ENCODE peak calls at places on chromosomes 13 and 19, in five cellular contexts. One of them, this sample, is unnamed.

GRCh38 chr19:53868892-53869804 is 1.5 kb downstream of the MYADM start:
- DNase-seq in GM12865: peak; percentile 22
- DNase-seq in neuronal stem cell: peak; percentile 87
- DNase-seq in hypothalamus: peak; percentile 26
- DNase-seq in stimulated activated CD8-positive, alpha-beta memory T cell treated with anti-CD3 and anti-CD28 coated beads, Interleukin-4, amount 100 ng/mL, for 4 hours: peak; percentile 54
- DNase-seq in this sample: peak; percentile 89

GRCh38 chr19:41616785-41617621 is 9.9 kb downstream of the CEACAM4 start:
- DNase-seq in hypothalamus: no peak
- DNase-seq in GM12865: no peak
- DNase-seq in neuronal stem cell: no peak
- DNase-seq in stimulated activated CD8-positive, alpha-beta memory T cell treated with anti-CD3 and anti-CD28 coated beads, Interleukin-4, amount 100 ng/mL, for 4 hours: no peak
- DNase-seq in this sample: peak; percentile 36

GRCh38 chr19:51259348-51260245 is 8.7 kb downstream of the SIGLECL1 start:
- DNase-seq in hypothalamus: no peak
- DNase-seq in neuronal stem cell: peak; percentile 33
- DNase-seq in stimulated activated CD8-positive, alpha-beta memory T cell treated with anti-CD3 and anti-CD28 coated beads, Interleukin-4, amount 100 ng/mL, for 4 hours: no peak
- DNase-seq in GM12865: peak; percentile 68
- DNase-seq in this sample: peak; percentile 37

GRCh38 chr13:47903836-47904235 is 97.2 kb downstream of the SUCLA2 start:
- DNase-seq in GM12865: no peak
- DNase-seq in stimulated activated CD8-positive, alpha-beta memory T cell treated with anti-CD3 and anti-CD28 coated beads, Interleukin-4, amount 100 ng/mL, for 4 hours: no peak
- DNase-seq in hypothalamus: no peak
- DNase-seq in neuronal stem cell: no peak
- DNase-seq in this sample: no peak

GRCh38 chr13:24540236-24541126 is 27.9 kb upstream of the PARP4 start:
- DNase-seq in hypothalamus: no peak
- DNase-seq in neuronal stem cell: peak; percentile 23
- DNase-seq in stimulated activated CD8-positive, alpha-beta memory T cell treated with anti-CD3 and anti-CD28 coated beads, Interleukin-4, amount 100 ng/mL, for 4 hours: no peak
- DNase-seq in GM12865: no peak
- DNase-seq in this sample: peak; percentile 33

GRCh38 chr19:2950286-2951124 is 5.7 kb upstream of the ZNF77 start:
- DNase-seq in neuronal stem cell: peak; percentile 99
- DNase-seq in hypothalamus: peak; percentile 98
- DNase-seq in stimulated activated CD8-positive, alpha-beta memory T cell treated with anti-CD3 and anti-CD28 coated beads, Interleukin-4, amount 100 ng/mL, for 4 hours: peak; percentile 100
- DNase-seq in GM12865: peak; percentile 99
- DNase-seq in this sample: peak; percentile 100

GRCh38 chr19:6745965-6746364 is 6.5 kb downstream of the TRIP10 start:
- DNase-seq in hypothalamus: no peak
- DNase-seq in stimulated activated CD8-positive, alpha-beta memory T cell treated with anti-CD3 and anti-CD28 coated beads, Interleukin-4, amount 100 ng/mL, for 4 hours: no peak
- DNase-seq in GM12865: no peak
- DNase-seq in neuronal stem cell: no peak
- DNase-seq in this sample: no peak

GRCh38 chr19:6752257-6753177 is 13.0 kb downstream of the TRIP10 start:
- DNase-seq in neuronal stem cell: no peak
- DNase-seq in hypothalamus: no peak
- DNase-seq in stimulated activated CD8-positive, alpha-beta memory T cell treated with anti-CD3 and anti-CD28 coated beads, Interleukin-4, amount 100 ng/mL, for 4 hours: no peak
- DNase-seq in GM12865: no peak
- DNase-seq in this sample: peak; percentile 66

GRCh38 chr19:1156305-1156801 is 17.7 kb downstream of the SBNO2 start:
- DNase-seq in neuronal stem cell: no peak
- DNase-seq in stimulated activated CD8-positive, alpha-beta memory T cell treated with anti-CD3 and anti-CD28 coated beads, Interleukin-4, amount 100 ng/mL, for 4 hours: no peak
- DNase-seq in GM12865: no peak
- DNase-seq in hypothalamus: no peak
- DNase-seq in this sample: no peak

GRCh38 chr13:91659583-91660415 is 261.4 kb downstream of the GPC5 start:
- DNase-seq in stimulated activated CD8-positive, alpha-beta memory T cell treated with anti-CD3 and anti-CD28 coated beads, Interleukin-4, amount 100 ng/mL, for 4 hours: no peak
- DNase-seq in hypothalamus: no peak
- DNase-seq in GM12865: peak; percentile 3
- DNase-seq in neuronal stem cell: no peak
- DNase-seq in this sample: no peak

GRCh38 chr19:41575998-41576397 is at the start of gene CEACAM21:
- DNase-seq in neuronal stem cell: no peak
- DNase-seq in stimulated activated CD8-positive, alpha-beta memory T cell treated with anti-CD3 and anti-CD28 coated beads, Interleukin-4, amount 100 ng/mL, for 4 hours: no peak
- DNase-seq in hypothalamus: no peak
- DNase-seq in GM12865: peak; percentile 78
- DNase-seq in this sample: no peak

GRCh38 chr13:41075034-41075433 is 13.7 kb downstream of the WBP4 start:
- DNase-seq in stimulated activated CD8-positive, alpha-beta memory T cell treated with anti-CD3 and anti-CD28 coated beads, Interleukin-4, amount 100 ng/mL, for 4 hours: no peak
- DNase-seq in neuronal stem cell: no peak
- DNase-seq in hypothalamus: no peak
- DNase-seq in GM12865: peak; percentile 36
- DNase-seq in this sample: peak; percentile 26

GRCh38 chr19:50776131-50776530 is 5.9 kb downstream of the GPR32 start:
- DNase-seq in hypothalamus: no peak
- DNase-seq in neuronal stem cell: no peak
- DNase-seq in stimulated activated CD8-positive, alpha-beta memory T cell treated with anti-CD3 and anti-CD28 coated beads, Interleukin-4, amount 100 ng/mL, for 4 hours: no peak
- DNase-seq in GM12865: no peak
- DNase-seq in this sample: no peak

GRCh38 chr19:741506-742131 is 9.3 kb upstream of the MISP start:
- DNase-seq in neuronal stem cell: no peak
- DNase-seq in hypothalamus: no peak
- DNase-seq in stimulated activated CD8-positive, alpha-beta memory T cell treated with anti-CD3 and anti-CD28 coated beads, Interleukin-4, amount 100 ng/mL, for 4 hours: no peak
- DNase-seq in GM12865: peak; percentile 27
- DNase-seq in this sample: no peak

GRCh38 chr19:8005534-8006256 is at the start of gene ELAVL1:
- DNase-seq in hypothalamus: peak; percentile 54
- DNase-seq in neuronal stem cell: peak; percentile 92
- DNase-seq in stimulated activated CD8-positive, alpha-beta memory T cell treated with anti-CD3 and anti-CD28 coated beads, Interleukin-4, amount 100 ng/mL, for 4 hours: peak; percentile 63
- DNase-seq in GM12865: peak; percentile 96
- DNase-seq in this sample: peak; percentile 96

GRCh38 chr19:39110263-39110967 is 15.2 kb upstream of the PAK4 start:
- DNase-seq in neuronal stem cell: peak; percentile 48
- DNase-seq in GM12865: peak; percentile 55
- DNase-seq in hypothalamus: peak; percentile 10
- DNase-seq in stimulated activated CD8-positive, alpha-beta memory T cell treated with anti-CD3 and anti-CD28 coated beads, Interleukin-4, amount 100 ng/mL, for 4 hours: peak; percentile 62
- DNase-seq in this sample: peak; percentile 67

GRCh38 chr19:1027020-1027952 is 878 bp downstream of the CNN2 start:
- DNase-seq in hypothalamus: no peak
- DNase-seq in GM12865: peak; percentile 52
- DNase-seq in stimulated activated CD8-positive, alpha-beta memory T cell treated with anti-CD3 and anti-CD28 coated beads, Interleukin-4, amount 100 ng/mL, for 4 hours: no peak
- DNase-seq in neuronal stem cell: peak; percentile 57
- DNase-seq in this sample: no peak

GRCh38 chr13:67140006-67140405 is 90.1 kb downstream of the PCDH9 start:
- DNase-seq in GM12865: no peak
- DNase-seq in stimulated activated CD8-positive, alpha-beta memory T cell treated with anti-CD3 and anti-CD28 coated beads, Interleukin-4, amount 100 ng/mL, for 4 hours: no peak
- DNase-seq in neuronal stem cell: no peak
- DNase-seq in hypothalamus: no peak
- DNase-seq in this sample: no peak

GRCh38 chr13:32443111-32443510 is 15.2 kb upstream of the N4BP2L1 start:
- DNase-seq in hypothalamus: no peak
- DNase-seq in GM12865: peak; percentile 85
- DNase-seq in neuronal stem cell: no peak
- DNase-seq in stimulated activated CD8-positive, alpha-beta memory T cell treated with anti-CD3 and anti-CD28 coated beads, Interleukin-4, amount 100 ng/mL, for 4 hours: no peak
- DNase-seq in this sample: no peak

GRCh38 chr13:27641711-27642502 is 20.2 kb downstream of the POLR1D start:
- DNase-seq in GM12865: no peak
- DNase-seq in hypothalamus: no peak
- DNase-seq in stimulated activated CD8-positive, alpha-beta memory T cell treated with anti-CD3 and anti-CD28 coated beads, Interleukin-4, amount 100 ng/mL, for 4 hours: no peak
- DNase-seq in neuronal stem cell: no peak
- DNase-seq in this sample: no peak

GRCh38 chr13:79406597-79406908 is 498 bp upstream of the RBM26 start:
- DNase-seq in GM12865: no peak
- DNase-seq in hypothalamus: no peak
- DNase-seq in stimulated activated CD8-positive, alpha-beta memory T cell treated with anti-CD3 and anti-CD28 coated beads, Interleukin-4, amount 100 ng/mL, for 4 hours: no peak
- DNase-seq in neuronal stem cell: no peak
- DNase-seq in this sample: no peak

GRCh38 chr13:43879323-43880181 is at the start of the genes CCDC122 and LACC1:
- DNase-seq in neuronal stem cell: peak; percentile 62
- DNase-seq in GM12865: peak; percentile 89
- DNase-seq in stimulated activated CD8-positive, alpha-beta memory T cell treated with anti-CD3 and anti-CD28 coated beads, Interleukin-4, amount 100 ng/mL, for 4 hours: peak; percentile 38
- DNase-seq in hypothalamus: no peak
- DNase-seq in this sample: peak; percentile 78

GRCh38 chr13:106612688-106613087 is 44.8 kb upstream of the ARGLU1 start:
- DNase-seq in stimulated activated CD8-positive, alpha-beta memory T cell treated with anti-CD3 and anti-CD28 coated beads, Interleukin-4, amount 100 ng/mL, for 4 hours: no peak
- DNase-seq in GM12865: no peak
- DNase-seq in neuronal stem cell: no peak
- DNase-seq in hypothalamus: no peak
- DNase-seq in this sample: no peak

GRCh38 chr19:33805313-33805712 is 8.6 kb downstream of the KCTD15 start:
- DNase-seq in neuronal stem cell: no peak
- DNase-seq in GM12865: no peak
- DNase-seq in stimulated activated CD8-positive, alpha-beta memory T cell treated with anti-CD3 and anti-CD28 coated beads, Interleukin-4, amount 100 ng/mL, for 4 hours: no peak
- DNase-seq in hypothalamus: no peak
- DNase-seq in this sample: no peak

GRCh38 chr13:45658586-45659235 is 43.2 kb upstream of the ERICH6B start:
- DNase-seq in GM12865: no peak
- DNase-seq in hypothalamus: no peak
- DNase-seq in neuronal stem cell: no peak
- DNase-seq in stimulated activated CD8-positive, alpha-beta memory T cell treated with anti-CD3 and anti-CD28 coated beads, Interleukin-4, amount 100 ng/mL, for 4 hours: no peak
- DNase-seq in this sample: no peak

GRCh38 chr19:6652214-6653094 is 17.5 kb downstream of the TNFSF14 start:
- DNase-seq in neuronal stem cell: no peak
- DNase-seq in stimulated activated CD8-positive, alpha-beta memory T cell treated with anti-CD3 and anti-CD28 coated beads, Interleukin-4, amount 100 ng/mL, for 4 hours: no peak
- DNase-seq in GM12865: no peak
- DNase-seq in hypothalamus: no peak
- DNase-seq in this sample: no peak

GRCh38 chr19:2398735-2399305 is 28.6 kb downstream of the TIMM13 start:
- DNase-seq in neuronal stem cell: no peak
- DNase-seq in stimulated activated CD8-positive, alpha-beta memory T cell treated with anti-CD3 and anti-CD28 coated beads, Interleukin-4, amount 100 ng/mL, for 4 hours: no peak
- DNase-seq in GM12865: no peak
- DNase-seq in hypothalamus: no peak
- DNase-seq in this sample: no peak

GRCh38 chr19:18197306-18197705 is 4.3 kb downstream of the MPV17L2 start:
- DNase-seq in hypothalamus: no peak
- DNase-seq in GM12865: no peak
- DNase-seq in neuronal stem cell: no peak
- DNase-seq in stimulated activated CD8-positive, alpha-beta memory T cell treated with anti-CD3 and anti-CD28 coated beads, Interleukin-4, amount 100 ng/mL, for 4 hours: no peak
- DNase-seq in this sample: no peak

GRCh38 chr13:39417131-39417530 is 185.9 kb downstream of the LHFPL6 start:
- DNase-seq in GM12865: no peak
- DNase-seq in hypothalamus: no peak
- DNase-seq in neuronal stem cell: no peak
- DNase-seq in stimulated activated CD8-positive, alpha-beta memory T cell treated with anti-CD3 and anti-CD28 coated beads, Interleukin-4, amount 100 ng/mL, for 4 hours: no peak
- DNase-seq in this sample: peak; percentile 28

This sample was measured in nephron progenitor cell.